ENCODE peak calls at places on chromosomes 4 and X, in four cellular contexts. A is OCI-LY7; W is NCI-H510A; T is stimulated activated CD8-positive, alpha-beta memory T cell treated with anti-CD3 and anti-CD28 coated beads, Interleukin-15, amount 100 ng/mL, for 4 hours. N is an unnamed sample.

GRCh38 chr4:6901669-6902317 is 7.8 kb upstream of the TBC1D14 start:
- DNase-seq in W (no peak), T (no peak), A (no peak), N (no peak)

GRCh38 chr4:109803924-109804571 is 2.2 kb upstream of the CFI start:
- DNase-seq in T (no peak), A (peak), W (no peak), N (no peak)

GRCh38 chrX:54817220-54817820 is 9.8 kb downstream of the MAGED2 start:
- DNase-seq in T (no peak), W (no peak), A (no peak), N (no peak)

GRCh38 chr4:85720736-85721135 is 245.8 kb downstream of the ARHGAP24 start:
- DNase-seq in A (no peak), T (no peak), W (no peak), N (no peak)

GRCh38 chr4:79607979-79608378 is 200.0 kb upstream of the GK2 start:
- DNase-seq in T (no peak), W (no peak), A (no peak), N (no peak)

GRCh38 chr4:5636766-5637670 is 71.3 kb downstream of the EVC2 start:
- DNase-seq in W (no peak), T (no peak), A (no peak), N (no peak)

GRCh38 chrX:150693782-150694574 is 782 bp downstream of the MTMR1 start:
- DNase-seq in A (peak), W (peak), T (no peak), N (no peak)

GRCh38 chrX:19672211-19672814 is 157.0 kb upstream of the MAP3K15 start:
- DNase-seq in T (no peak), A (no peak), W (no peak), N (no peak)

GRCh38 chr4:170775851-170776250 is 686.1 kb upstream of the AADAT start:
- DNase-seq in W (no peak), A (no peak), T (no peak), N (no peak)

GRCh38 chrX:136768469-136769084 is 12.2 kb downstream of the ARHGEF6 start:
- DNase-seq in W (no peak), T (no peak), A (peak), N (no peak)

GRCh38 chr4:142435599-142436235 is 410.4 kb downstream of the INPP4B start:
- DNase-seq in W (peak), A (no peak), T (no peak), N (no peak)